ENCODE peak calls at places on chromosomes 12 and 14, in five cellular contexts. Z is transverse colon, I is K562, H is breast epithelium, F is spleen. W is an unnamed sample.

GRCh38 chr12:46609281-46609623 is 216.5 kb downstream of the SLC38A4 start:
- DNase-seq in Z (no peak), I (no peak), H (no peak), F (no peak), W (no peak)

GRCh38 chr12:100138048-100138907 is 4.4 kb downstream of the BLTP3B start:
- DNase-seq in Z (no peak), I (peak), H (no peak), F (no peak), W (no peak)

GRCh38 chr14:72736791-72737559 is 156.9 kb downstream of the DPF3 start:
- DNase-seq in Z (no peak), I (no peak), H (no peak), F (no peak), W (no peak)

GRCh38 chr12:13000935-13001724 is 1.1 kb upstream of the HEBP1 start:
- DNase-seq in Z (peak), I (peak), H (peak), F (peak), W (peak)

GRCh38 chr12:45726594-45727300 is 2.8 kb upstream of the ARID2 start:
- DNase-seq in Z (peak), I (peak), H (peak), F (peak), W (peak)

GRCh38 chr12:123967121-123967586 is 5.5 kb downstream of the CCDC92 start:
- DNase-seq in Z (no peak), I (peak), H (no peak), F (no peak), W (no peak)

GRCh38 chr14:79044894-79045624 is 874.9 kb downstream of the NRXN3 start:
- DNase-seq in Z (peak), I (no peak), H (no peak), F (no peak), W (peak)

GRCh38 chr12:54390176-54390667 is 5.7 kb upstream of the ZNF385A start:
- DNase-seq in Z (no peak), I (peak), H (no peak), F (no peak), W (no peak)

GRCh38 chr12:57134949-57135348 is 6.7 kb downstream of the LRP1 start:
- DNase-seq in Z (peak), I (no peak), H (no peak), F (peak), W (no peak)

DNA sequence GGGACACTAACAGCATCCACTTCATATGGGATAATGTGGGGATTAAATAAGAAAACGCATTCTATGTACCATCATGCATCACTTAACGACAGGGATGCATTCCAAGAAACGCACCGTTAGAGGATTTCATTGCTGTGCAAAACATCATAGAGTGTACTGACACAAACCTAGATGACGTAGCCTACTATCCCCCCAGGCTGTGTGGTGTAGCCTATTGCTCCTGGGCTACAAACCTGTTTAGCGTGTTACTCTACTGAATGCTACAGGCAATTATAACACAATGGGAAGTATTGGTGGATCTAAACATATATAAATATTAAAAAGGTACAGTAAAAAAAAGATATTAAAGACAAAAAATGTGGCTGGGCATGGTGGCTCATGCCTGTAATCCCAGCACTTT is 230.6 kb downstream of the KSR2 start:
- DNase-seq in Z (no peak), I (no peak), H (no peak), F (no peak), W (no peak)
- TF ChIP-seq POLR2A in Z (no peak), I (no peak), H (no peak), F (no peak), W (no peak)

GRCh38 chr14:65833256-65833880 is 420.8 kb downstream of the FUT8 start:
- DNase-seq in Z (no peak), I (no peak), H (no peak), F (no peak), W (no peak)
- TF ChIP-seq POLR2A in Z (no peak), I (no peak), H (no peak), F (no peak), W (no peak)

DNA sequence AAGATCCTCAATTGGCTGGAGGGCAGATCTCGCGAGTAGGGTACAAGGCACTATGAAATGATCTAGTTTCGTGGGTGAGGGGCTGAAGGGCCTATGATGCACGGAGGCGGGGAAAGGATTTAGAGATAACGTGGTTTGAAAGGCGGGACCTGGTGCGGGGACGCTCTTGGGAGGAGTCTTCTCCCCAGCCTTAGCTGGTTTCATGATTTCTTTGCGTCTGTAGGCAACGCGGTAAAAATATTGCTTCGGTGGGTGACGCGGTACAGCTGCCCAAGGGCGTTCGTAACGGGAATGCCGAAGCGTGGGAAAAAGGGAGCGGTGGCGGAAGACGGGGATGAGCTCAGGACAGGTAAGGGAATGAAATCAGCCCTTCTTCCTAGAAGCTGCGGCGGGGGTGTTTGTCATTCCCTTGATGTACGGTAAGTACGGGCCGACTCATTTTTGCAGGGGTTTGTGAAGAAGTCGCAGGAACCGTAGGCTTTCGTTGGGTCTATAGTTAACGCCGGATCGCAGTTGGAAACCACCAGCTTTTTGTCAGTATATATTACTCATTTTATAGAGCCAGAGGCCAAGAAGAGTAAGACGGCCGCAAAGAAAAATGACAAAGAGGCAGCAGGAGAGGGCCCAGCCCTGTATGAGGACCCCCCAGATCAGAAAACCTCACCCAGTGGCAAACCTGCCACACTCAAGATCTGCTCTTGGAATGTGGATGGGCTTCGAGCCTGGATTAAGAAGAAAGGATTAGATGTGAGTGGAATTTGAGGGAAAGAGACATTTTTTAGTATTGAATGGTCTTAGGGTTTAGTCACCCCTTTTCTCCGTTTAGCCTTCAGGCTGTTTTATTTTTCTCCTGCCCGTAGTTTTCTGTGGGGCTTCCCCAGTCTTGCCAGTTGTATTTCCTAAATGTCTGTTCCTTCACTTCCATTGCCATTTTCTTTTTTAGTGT is 602 bp downstream of the APEX1 start:
- DNase-seq in Z (no peak), I (peak), H (peak), F (peak), W (peak)
- TF ChIP-seq POLR2A in Z (peak), I (peak), H (no peak), F (no peak), W (no peak)

GRCh38 chr12:49277466-49277865 is 12.6 kb downstream of the TUBA1C start:
- DNase-seq in Z (no peak), I (no peak), H (no peak), F (no peak), W (no peak)

GRCh38 chr12:49273726-49274395 is 9.0 kb downstream of the TUBA1C start:
- DNase-seq in Z (no peak), I (no peak), H (no peak), F (no peak), W (no peak)

GRCh38 chr12:49272790-49273725 is 8.2 kb downstream of the TUBA1C start:
- DNase-seq in Z (no peak), I (no peak), H (no peak), F (no peak), W (no peak)

GRCh38 chr12:49276304-49277290 is 11.7 kb downstream of the TUBA1C start:
- DNase-seq in Z (no peak), I (no peak), H (no peak), F (no peak), W (no peak)

DNA sequence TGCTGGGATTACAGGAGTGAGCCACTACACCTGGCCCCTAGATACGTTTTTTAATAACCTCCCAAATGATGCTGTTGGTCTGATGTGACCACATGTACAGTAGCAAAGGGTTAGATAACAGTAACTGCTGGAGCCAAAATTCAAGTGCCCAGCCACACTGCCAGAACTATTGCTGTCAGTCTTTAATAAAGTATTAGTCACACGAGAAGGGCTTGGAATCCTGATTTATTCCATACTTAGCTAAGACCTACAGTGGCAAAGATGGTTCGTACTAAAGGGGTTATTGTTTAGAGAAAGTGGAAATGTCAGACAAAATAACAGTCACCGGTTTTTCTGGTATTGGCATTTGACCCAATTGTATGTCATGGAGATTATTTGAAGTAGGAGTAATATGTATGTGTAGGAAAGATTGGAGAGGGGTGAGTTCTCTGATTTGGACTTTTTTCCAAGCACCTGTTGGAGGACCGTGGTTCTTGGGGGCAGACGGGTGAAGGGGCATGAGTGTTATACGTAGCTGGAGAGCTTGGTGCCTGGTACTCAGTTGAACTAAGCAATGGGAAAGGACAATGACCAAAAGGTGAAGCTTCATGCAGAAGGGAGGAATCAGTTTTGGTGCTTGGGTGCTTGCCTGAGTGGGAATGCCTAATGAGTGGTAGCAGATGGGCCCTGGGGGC is 9.7 kb downstream of the TUBA1C start:
- DNase-seq in Z (no peak), I (no peak), H (no peak), F (no peak), W (no peak)
- TF ChIP-seq POLR2A in Z (no peak), I (no peak), H (no peak), F (no peak), W (no peak)

DNA sequence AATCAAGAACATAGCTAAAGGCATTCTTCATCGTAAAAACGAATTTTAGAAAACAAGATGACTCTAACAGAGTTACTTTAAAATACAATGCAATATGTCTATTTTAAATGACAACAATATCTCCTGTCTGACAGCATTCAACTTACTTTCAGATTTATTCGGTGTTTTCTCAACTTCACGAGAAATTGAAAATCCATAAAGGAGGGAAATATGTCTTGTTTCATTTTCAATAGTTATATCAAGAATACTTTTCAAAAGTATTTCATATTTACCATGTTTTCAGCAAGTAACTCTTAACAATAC is 254.8 kb downstream of the DAD1 start:
- DNase-seq in Z (no peak), I (no peak), H (no peak), F (no peak), W (no peak)
- TF ChIP-seq POLR2A in Z (no peak), I (no peak), H (no peak), F (no peak), W (no peak)

GRCh38 chr14:89955022-89955414 is 488 bp upstream of the EFCAB11 start:
- DNase-seq in Z (no peak), I (no peak), H (no peak), F (no peak), W (no peak)

GRCh38 chr14:89953602-89954001 is 928 bp downstream of the EFCAB11 start:
- DNase-seq in Z (no peak), I (no peak), H (no peak), F (no peak), W (no peak)

GRCh38 chr14:89954045-89955021 is at the start of gene EFCAB11:
- DNase-seq in Z (peak), I (peak), H (peak), F (peak), W (peak)

GRCh38 chr14:89956294-89957009 is 725 bp downstream of the TDP1 start:
- DNase-seq in Z (peak), I (peak), H (peak), F (peak), W (peak)

GRCh38 chr14:89955418-89956293 is at the start of gene TDP1:
- DNase-seq in Z (peak), I (peak), H (peak), F (peak), W (peak)
- TF ChIP-seq POLR2A in Z (peak), I (peak), H (peak), F (no peak), W (peak)

DNA sequence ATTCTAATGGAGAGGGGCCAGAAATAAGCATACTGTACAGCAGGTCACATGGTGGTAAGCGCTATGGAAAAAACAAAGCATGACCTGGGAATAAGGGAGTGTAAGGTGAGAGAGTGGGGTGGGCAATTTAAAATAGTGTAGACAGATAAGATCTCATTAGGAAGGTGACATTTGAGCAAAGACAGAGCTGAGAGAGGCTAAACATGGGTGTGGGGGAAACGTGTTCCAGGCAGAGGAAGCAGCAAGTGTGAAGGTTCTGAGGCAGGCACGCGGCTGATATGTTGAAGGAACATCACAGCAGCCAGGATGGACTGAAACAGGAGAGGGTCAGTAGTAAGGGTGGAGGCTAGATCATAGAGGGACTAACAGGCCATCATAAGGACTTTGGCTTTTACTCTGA is 126.8 kb downstream of the SAMD4A start:
- DNase-seq in Z (no peak), I (no peak), H (no peak), F (no peak), W (no peak)
- TF ChIP-seq POLR2A in Z (no peak), I (no peak), H (no peak), F (no peak), W (no peak)

DNA sequence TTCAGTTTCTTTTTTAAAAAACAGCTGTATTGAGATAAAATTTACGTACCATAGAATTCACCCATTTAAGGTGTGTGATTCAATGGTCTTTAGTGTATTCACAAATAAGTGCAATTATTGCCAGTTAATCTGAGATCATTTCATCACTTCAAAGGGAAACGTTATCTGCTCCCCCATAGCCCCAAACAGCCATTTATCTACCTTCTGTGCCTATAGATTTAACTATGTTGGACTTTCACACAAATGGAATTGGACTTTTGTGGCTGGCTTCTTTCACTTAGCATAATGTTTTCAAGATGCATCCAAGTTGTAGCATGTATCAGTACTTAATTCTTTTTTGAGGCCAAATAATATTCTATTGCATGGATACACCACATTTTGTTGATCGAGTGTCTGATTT is 9.7 kb downstream of the PNP start:
- DNase-seq in Z (no peak), I (no peak), H (no peak), F (no peak), W (no peak)
- TF ChIP-seq POLR2A in Z (no peak), I (no peak), H (no peak), F (no peak), W (no peak)

DNA sequence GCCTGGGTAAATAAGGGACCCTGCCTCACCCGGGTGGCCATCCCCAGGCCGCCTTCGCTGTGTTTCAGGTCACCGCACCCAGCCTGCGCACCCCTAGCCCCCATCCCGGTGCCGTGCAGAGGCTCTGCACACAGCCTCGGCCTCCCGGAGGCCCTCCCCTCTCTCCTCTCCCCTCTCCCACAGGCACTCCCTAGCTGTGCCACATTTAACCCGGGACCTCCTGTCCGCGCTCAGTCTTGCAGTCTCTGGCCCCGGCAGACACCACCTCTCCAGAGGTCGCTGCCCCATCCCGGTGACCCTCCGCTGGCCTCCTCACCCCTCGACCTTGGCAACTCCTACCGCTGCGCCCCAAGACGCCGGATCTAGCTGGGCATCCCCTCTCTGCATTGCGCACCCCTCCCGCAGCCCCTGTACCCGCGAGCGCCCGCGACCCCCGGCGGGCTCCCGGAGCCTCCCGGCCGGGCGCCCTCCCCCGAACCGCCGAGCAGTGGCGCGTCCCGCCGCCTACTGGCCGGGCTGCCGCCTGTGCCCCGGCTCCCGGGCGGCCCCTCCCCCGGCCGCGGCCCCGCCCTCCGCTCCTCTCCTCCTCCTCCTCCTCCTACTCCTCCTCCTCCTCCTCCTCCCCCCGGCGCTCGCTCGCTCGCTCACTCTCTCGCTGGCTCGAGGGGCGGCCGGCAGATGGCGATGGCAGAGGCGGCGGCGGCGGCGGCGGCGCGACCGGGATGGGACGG is 120.7 kb downstream of the AACS start:
- DNase-seq in Z (peak), I (peak), H (no peak), F (peak), W (peak)
- TF ChIP-seq POLR2A in Z (no peak), I (no peak), H (no peak), F (no peak), W (peak)

GRCh38 chr12:69904761-69905160 is 79.7 kb downstream of the MYRFL start:
- DNase-seq in Z (no peak), I (no peak), H (no peak), F (no peak), W (no peak)
- TF ChIP-seq POLR2A in Z (no peak), I (no peak), H (no peak), F (no peak), W (no peak)

W was measured in H54.